ENCODE peak calls at places on chromosomes 3 and 15, in six cellular contexts. One of them, this sample, is unnamed.

GRCh38 chr3:248841-249520 is 52.4 kb downstream of the CHL1 start:
- DNase-seq in uterus: no peak
- DNase-seq in suprapubic skin: no peak
- DNase-seq in A549: no peak
- DNase-seq in HCT116: no peak
- DNase-seq in ovary: no peak
- DNase-seq in this sample: no peak

GRCh38 chr15:50260969-50261496 is 4.5 kb downstream of the HDC start:
- DNase-seq in uterus: no peak
- DNase-seq in suprapubic skin: no peak
- DNase-seq in A549: no peak
- DNase-seq in HCT116: no peak
- DNase-seq in ovary: no peak
- DNase-seq in this sample: no peak

GRCh38 chr3:29430558-29430971 is 149.7 kb downstream of the RBMS3 start:
- DNase-seq in uterus: no peak
- DNase-seq in suprapubic skin: no peak
- DNase-seq in A549: no peak
- DNase-seq in HCT116: no peak
- DNase-seq in ovary: no peak
- DNase-seq in this sample: no peak

GRCh38 chr3:43023766-43024165 is 44.7 kb downstream of the GASK1A start:
- DNase-seq in uterus: no peak
- DNase-seq in suprapubic skin: no peak
- DNase-seq in A549: no peak
- DNase-seq in HCT116: no peak
- DNase-seq in ovary: no peak
- DNase-seq in this sample: no peak

GRCh38 chr3:6861331-6861988 is 545 bp downstream of the GRM7 start:
- DNase-seq in uterus: no peak
- DNase-seq in suprapubic skin: no peak
- DNase-seq in A549: no peak
- DNase-seq in HCT116: no peak
- DNase-seq in ovary: no peak
- DNase-seq in this sample: no peak

GRCh38 chr3:62261121-62261520 is 112.2 kb downstream of the FEZF2 start:
- DNase-seq in uterus: no peak
- DNase-seq in suprapubic skin: no peak
- DNase-seq in A549: no peak
- DNase-seq in HCT116: no peak
- DNase-seq in ovary: no peak
- DNase-seq in this sample: no peak

GRCh38 chr3:188646592-188646991 is 492.6 kb downstream of the LPP start:
- DNase-seq in uterus: no peak
- DNase-seq in suprapubic skin: no peak
- DNase-seq in A549: no peak
- DNase-seq in HCT116: no peak
- DNase-seq in ovary: no peak
- DNase-seq in this sample: no peak

GRCh38 chr3:185943363-185944106 is 5.7 kb upstream of the TRA2B start:
- DNase-seq in uterus: peak
- DNase-seq in suprapubic skin: peak
- DNase-seq in A549: peak
- DNase-seq in HCT116: peak
- DNase-seq in ovary: peak
- DNase-seq in this sample: peak

GRCh38 chr3:114363554-114364202 is 69.8 kb downstream of the TIGIT start:
- DNase-seq in uterus: no peak
- DNase-seq in suprapubic skin: no peak
- DNase-seq in A549: no peak
- DNase-seq in HCT116: no peak
- DNase-seq in ovary: no peak
- DNase-seq in this sample: no peak

GRCh38 chr3:105806361-105806760 is 62.5 kb downstream of the CBLB start:
- DNase-seq in uterus: no peak
- DNase-seq in suprapubic skin: no peak
- DNase-seq in A549: peak
- DNase-seq in HCT116: no peak
- DNase-seq in ovary: no peak
- DNase-seq in this sample: no peak

GRCh38 chr3:104696470-104696869 is 670.2 kb upstream of the ALCAM start:
- DNase-seq in uterus: no peak
- DNase-seq in suprapubic skin: no peak
- DNase-seq in A549: no peak
- DNase-seq in HCT116: no peak
- DNase-seq in ovary: no peak
- DNase-seq in this sample: no peak

GRCh38 chr15:57792729-57793449 is 86.4 kb downstream of the POLR2M start:
- DNase-seq in uterus: no peak
- DNase-seq in suprapubic skin: no peak
- DNase-seq in A549: no peak
- DNase-seq in HCT116: no peak
- DNase-seq in ovary: no peak
- DNase-seq in this sample: no peak

GRCh38 chr3:119145500-119146167 is at the start of gene TEX55:
- DNase-seq in uterus: no peak
- DNase-seq in suprapubic skin: no peak
- DNase-seq in A549: peak
- DNase-seq in HCT116: peak
- DNase-seq in ovary: no peak
- DNase-seq in this sample: no peak

GRCh38 chr3:37736632-37737031 is 125.0 kb upstream of the CTDSPL start:
- DNase-seq in uterus: no peak
- DNase-seq in suprapubic skin: no peak
- DNase-seq in A549: no peak
- DNase-seq in HCT116: no peak
- DNase-seq in ovary: no peak
- DNase-seq in this sample: no peak

GRCh38 chr15:99732268-99732641 is 982 bp downstream of the LYSMD4 start:
- DNase-seq in uterus: no peak
- DNase-seq in suprapubic skin: no peak
- DNase-seq in A549: no peak
- DNase-seq in HCT116: no peak
- DNase-seq in ovary: no peak
- DNase-seq in this sample: no peak

GRCh38 chr3:46998852-46999515 is 19.5 kb downstream of the NBEAL2 start:
- DNase-seq in uterus: no peak
- DNase-seq in suprapubic skin: no peak
- DNase-seq in A549: no peak
- DNase-seq in HCT116: no peak
- DNase-seq in ovary: peak
- DNase-seq in this sample: no peak

GRCh38 chr3:149535395-149535685 is 60.8 kb downstream of the TM4SF4 start:
- DNase-seq in uterus: no peak
- DNase-seq in suprapubic skin: no peak
- DNase-seq in A549: no peak
- DNase-seq in HCT116: no peak
- DNase-seq in ovary: no peak
- DNase-seq in this sample: no peak

GRCh38 chr3:76063019-76063418 is 277.7 kb upstream of the ZNF717 start:
- DNase-seq in uterus: no peak
- DNase-seq in suprapubic skin: no peak
- DNase-seq in A549: no peak
- DNase-seq in HCT116: no peak
- DNase-seq in ovary: no peak
- DNase-seq in this sample: no peak

GRCh38 chr3:128784228-128784627 is 58.2 kb downstream of the RAB7A start:
- DNase-seq in uterus: no peak
- DNase-seq in suprapubic skin: no peak
- DNase-seq in A549: peak
- DNase-seq in HCT116: no peak
- DNase-seq in ovary: no peak
- DNase-seq in this sample: no peak

GRCh38 chr3:16653712-16654111 is 48.5 kb upstream of the DAZL start:
- DNase-seq in uterus: no peak
- DNase-seq in suprapubic skin: no peak
- DNase-seq in A549: no peak
- DNase-seq in HCT116: no peak
- DNase-seq in ovary: no peak
- DNase-seq in this sample: no peak

GRCh38 chr3:159273070-159273469 is 471.2 kb downstream of the MFSD1 start:
- DNase-seq in uterus: no peak
- DNase-seq in suprapubic skin: no peak
- DNase-seq in A549: no peak
- DNase-seq in HCT116: no peak
- DNase-seq in ovary: no peak
- DNase-seq in this sample: no peak

GRCh38 chr15:77659350-77660321 is 26.9 kb upstream of the LINGO1 start:
- DNase-seq in uterus: no peak
- DNase-seq in suprapubic skin: no peak
- DNase-seq in A549: peak
- DNase-seq in HCT116: peak
- DNase-seq in ovary: peak
- DNase-seq in this sample: peak

GRCh38 chr15:77656294-77656693 is 23.6 kb upstream of the LINGO1 start:
- DNase-seq in uterus: no peak
- DNase-seq in suprapubic skin: no peak
- DNase-seq in A549: no peak
- DNase-seq in HCT116: no peak
- DNase-seq in ovary: no peak
- DNase-seq in this sample: no peak

GRCh38 chr15:77653832-77654480 is 21.2 kb upstream of the LINGO1 start:
- DNase-seq in uterus: no peak
- DNase-seq in suprapubic skin: no peak
- DNase-seq in A549: no peak
- DNase-seq in HCT116: no peak
- DNase-seq in ovary: no peak
- DNase-seq in this sample: no peak

GRCh38 chr15:77657629-77658238 is 25.0 kb upstream of the LINGO1 start:
- DNase-seq in uterus: no peak
- DNase-seq in suprapubic skin: no peak
- DNase-seq in A549: no peak
- DNase-seq in HCT116: no peak
- DNase-seq in ovary: no peak
- DNase-seq in this sample: no peak

GRCh38 chr15:77654975-77655374 is 22.3 kb upstream of the LINGO1 start:
- DNase-seq in uterus: no peak
- DNase-seq in suprapubic skin: no peak
- DNase-seq in A549: peak
- DNase-seq in HCT116: peak
- DNase-seq in ovary: no peak
- DNase-seq in this sample: peak
- TF ChIP-seq CTCF in uterus: no peak
- TF ChIP-seq CTCF in suprapubic skin: peak
- TF ChIP-seq CTCF in A549: no peak
- TF ChIP-seq CTCF in HCT116: peak
- TF ChIP-seq CTCF in ovary: no peak
- TF ChIP-seq CTCF in this sample: no peak

DNA sequence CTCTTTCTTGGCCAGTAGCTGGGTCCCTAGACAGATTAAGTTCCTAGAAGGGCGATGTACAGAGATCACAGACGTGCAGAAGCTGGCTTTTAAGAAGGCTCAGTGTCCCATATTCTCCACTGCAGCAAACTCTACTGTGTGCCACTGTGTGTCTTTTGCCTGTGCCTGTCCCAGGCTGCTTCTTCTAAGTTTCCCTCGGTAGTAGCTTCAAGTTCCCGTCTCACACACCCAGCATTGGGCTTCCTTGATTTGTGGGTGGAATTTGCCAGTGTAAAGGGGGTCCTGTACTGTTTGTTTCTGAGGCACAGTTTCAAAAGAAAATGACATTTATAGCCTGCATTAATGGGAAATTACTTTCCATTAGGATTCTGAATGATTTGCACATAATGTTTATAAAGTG is 48.9 kb upstream of the ADAMTSL3 start:
- DNase-seq in uterus: no peak
- DNase-seq in suprapubic skin: no peak
- DNase-seq in A549: no peak
- DNase-seq in HCT116: no peak
- DNase-seq in ovary: no peak
- DNase-seq in this sample: no peak
- H3K27ac ChIP-seq in uterus: no peak
- H3K27ac ChIP-seq in suprapubic skin: no peak
- H3K27ac ChIP-seq in A549: no peak
- H3K27ac ChIP-seq in HCT116: no peak
- H3K27ac ChIP-seq in ovary: no peak
- H3K27ac ChIP-seq in this sample: no peak

GRCh38 chr3:40524222-40524570 is 564 bp upstream of the ZNF621 start:
- DNase-seq in uterus: no peak
- DNase-seq in suprapubic skin: no peak
- DNase-seq in A549: no peak
- DNase-seq in HCT116: no peak
- DNase-seq in ovary: no peak
- DNase-seq in this sample: no peak

GRCh38 chr3:40523781-40524180 is 979 bp upstream of the ZNF621 start:
- DNase-seq in uterus: no peak
- DNase-seq in suprapubic skin: no peak
- DNase-seq in A549: no peak
- DNase-seq in HCT116: no peak
- DNase-seq in ovary: no peak
- DNase-seq in this sample: no peak

GRCh38 chr3:40521254-40521653 is 3.5 kb upstream of the ZNF621 start:
- DNase-seq in uterus: no peak
- DNase-seq in suprapubic skin: no peak
- DNase-seq in A549: no peak
- DNase-seq in HCT116: no peak
- DNase-seq in ovary: no peak
- DNase-seq in this sample: no peak

GRCh38 chr3:40528426-40528825 is 3.7 kb downstream of the ZNF621 start:
- DNase-seq in uterus: no peak
- DNase-seq in suprapubic skin: no peak
- DNase-seq in A549: no peak
- DNase-seq in HCT116: no peak
- DNase-seq in ovary: no peak
- DNase-seq in this sample: no peak

GRCh38 chr3:40524571-40525285 is at the start of gene ZNF621:
- DNase-seq in uterus: peak
- DNase-seq in suprapubic skin: peak
- DNase-seq in A549: peak
- DNase-seq in HCT116: peak
- DNase-seq in ovary: peak
- DNase-seq in this sample: peak
- TF ChIP-seq POLR2A in uterus: peak
- TF ChIP-seq POLR2A in suprapubic skin: peak
- TF ChIP-seq POLR2A in A549: peak
- TF ChIP-seq POLR2A in HCT116: peak
- TF ChIP-seq POLR2A in ovary: peak
- TF ChIP-seq POLR2A in this sample: peak

GRCh38 chr3:170078620-170079281 is 41.0 kb downstream of the GPR160 start:
- DNase-seq in uterus: no peak
- DNase-seq in suprapubic skin: no peak
- DNase-seq in A549: no peak
- DNase-seq in HCT116: peak
- DNase-seq in ovary: no peak
- DNase-seq in this sample: no peak
- TF ChIP-seq CTCF in uterus: no peak
- TF ChIP-seq CTCF in suprapubic skin: no peak
- TF ChIP-seq CTCF in A549: peak
- TF ChIP-seq CTCF in HCT116: no peak
- TF ChIP-seq CTCF in ovary: no peak
- TF ChIP-seq CTCF in this sample: no peak

GRCh38 chr3:102530443-102531195 is 95.8 kb downstream of the ZPLD1 start:
- DNase-seq in uterus: no peak
- DNase-seq in suprapubic skin: no peak
- DNase-seq in A549: no peak
- DNase-seq in HCT116: no peak
- DNase-seq in ovary: no peak
- DNase-seq in this sample: no peak
- H3K27ac ChIP-seq in uterus: no peak
- H3K27ac ChIP-seq in suprapubic skin: no peak
- H3K27ac ChIP-seq in A549: no peak
- H3K27ac ChIP-seq in HCT116: no peak
- H3K27ac ChIP-seq in ovary: no peak
- H3K27ac ChIP-seq in this sample: no peak

This sample was measured in body of pancreas.